ENCODE peak calls at places on chromosome 16, in four cellular contexts. M is Calu3, P is AG10803, F is A549. A is an unnamed sample.
A peak's percentile ranks its signal among the peaks of the same experiment; 100 is the strongest.

GRCh38 chr16:3029499-3030127 is 5.8 kb downstream of the THOC6 start:
- DNase-seq in P (peak; percentile 41), F (no peak), M (no peak), A (no peak)

GRCh38 chr16:4689091-4689671 is 4.2 kb upstream of the NUDT16L1 start:
- DNase-seq in M (no peak), P (no peak), F (no peak), A (no peak)

GRCh38 chr16:14194706-14195105 is 123.6 kb downstream of the MRTFB start:
- DNase-seq in F (no peak), P (no peak), M (no peak), A (no peak)

GRCh38 chr16:51968756-51969155 is 578.2 kb downstream of the TOX3 start:
- DNase-seq in P (peak; percentile 29), M (no peak), F (no peak), A (no peak)

GRCh38 chr16:56891685-56892084 is 26.7 kb downstream of the SLC12A3 start:
- DNase-seq in M (no peak), F (no peak), P (no peak), A (no peak)

GRCh38 chr16:23676924-23677480 is 1.7 kb upstream of the PLK1 start:
- DNase-seq in F (no peak), M (no peak), P (no peak), A (no peak)

GRCh38 chr16:79970551-79971236 is 370.2 kb upstream of the MAF start:
- DNase-seq in F (no peak), M (no peak), P (peak; percentile 16), A (no peak)

GRCh38 chr16:1037934-1038257 is 34.7 kb upstream of the SSTR5 start:
- DNase-seq in M (no peak), F (no peak), P (no peak), A (no peak)

GRCh38 chr16:12461971-12462370 is 341.7 kb downstream of the CPPED1 start:
- DNase-seq in P (no peak), M (no peak), F (no peak), A (no peak)